ENCODE peak calls at places on chromosome 19, in four cellular contexts. T is foreskin fibroblast, G is mucosa of descending colon, D is dorsolateral prefrontal cortex. A is an unnamed sample.

GRCh38 chr19:8526345-8527062 is 12.5 kb upstream of the ZNF414 start:
- DNase-seq in T (peak), G (peak), D (peak), A (no peak)

GRCh38 chr19:49533551-49534488 is 6.0 kb downstream of the RCN3 start:
- DNase-seq in T (peak), G (peak), D (peak), A (peak)

GRCh38 chr19:16136185-16137067 is 7.1 kb upstream of the HSH2D start:
- DNase-seq in T (no peak), G (no peak), D (no peak), A (no peak)

GRCh38 chr19:11088508-11089253 is 582 bp upstream of the LDLR start:
- DNase-seq in T (no peak), G (no peak), D (peak), A (no peak)

GRCh38 chr19:10209305-10209704 is 14.6 kb upstream of the DNMT1 start:
- DNase-seq in T (peak), G (no peak), D (no peak), A (no peak)

GRCh38 chr19:19399733-19400438 is 5.6 kb upstream of the GATAD2A start:
- DNase-seq in T (peak), G (no peak), D (no peak), A (no peak)

GRCh38 chr19:11982526-11982925 is 17.7 kb downstream of the ZNF763 start:
- DNase-seq in T (peak), G (no peak), D (no peak), A (no peak)

GRCh38 chr19:8052464-8052859 is at the start of gene CCL25:
- DNase-seq in T (no peak), G (no peak), D (no peak), A (peak)

GRCh38 chr19:47176071-47176626 is 45.5 kb downstream of the SAE1 start:
- DNase-seq in T (peak), G (no peak), D (no peak), A (no peak)

GRCh38 chr19:42412223-42412622 is 15.0 kb downstream of the LIPE start:
- DNase-seq in T (peak), G (peak), D (peak), A (no peak)

GRCh38 chr19:45643024-45643926 is 4.1 kb upstream of the EML2 start:
- DNase-seq in T (peak), G (peak), D (peak), A (peak)

GRCh38 chr19:39351537-39352037 is 9.4 kb downstream of the SAMD4B start:
- DNase-seq in T (peak), G (no peak), D (no peak), A (peak)

GRCh38 chr19:7337380-7338194 is 11.2 kb upstream of the ARHGEF18 start:
- DNase-seq in T (no peak), G (no peak), D (no peak), A (peak)

GRCh38 chr19:43425567-43426392 is 11.1 kb downstream of the TEX101 start:
- DNase-seq in T (peak), G (peak), D (peak), A (no peak)

GRCh38 chr19:27746691-27747380 is 1466.1 kb downstream of the UQCRFS1 start:
- DNase-seq in T (peak), G (peak), D (no peak), A (no peak)

GRCh38 chr19:19613456-19613855 is 5.0 kb downstream of the PBX4 start:
- DNase-seq in T (peak), G (no peak), D (no peak), A (no peak)

GRCh38 chr19:57587529-57587928 is 3.6 kb downstream of the ZIK1 start:
- DNase-seq in T (peak), G (no peak), D (no peak), A (no peak)

GRCh38 chr19:29785955-29786589 is 25.7 kb upstream of the CCNE1 start:
- DNase-seq in T (no peak), G (no peak), D (no peak), A (peak)

GRCh38 chr19:10815969-10816635 is 19.9 kb downstream of the TMED1 start:
- DNase-seq in T (peak), G (no peak), D (no peak), A (no peak)

GRCh38 chr19:49344516-49345423 is 9.6 kb downstream of the CD37 start:
- DNase-seq in T (no peak), G (no peak), D (no peak), A (no peak)

GRCh38 chr19:39805120-39805519 is 26.5 kb downstream of the LEUTX start:
- DNase-seq in T (peak), G (no peak), D (no peak), A (no peak)

GRCh38 chr19:48085904-48086864 is 24.4 kb downstream of the PLA2G4C start:
- DNase-seq in T (no peak), G (no peak), D (no peak), A (no peak)

GRCh38 chr19:35644206-35644986 is 2.9 kb downstream of the ETV2 start:
- DNase-seq in T (peak), G (peak), D (peak), A (peak)

GRCh38 chr19:21101511-21102242 is 19.7 kb downstream of the ZNF714 start:
- DNase-seq in T (no peak), G (no peak), D (no peak), A (no peak)

GRCh38 chr19:11405846-11406643 is 13.1 kb downstream of the RGL3 start:
- DNase-seq in T (peak), G (no peak), D (no peak), A (no peak)

GRCh38 chr19:2199215-2199614 is 35.5 kb downstream of the DOT1L start:
- DNase-seq in T (peak), G (no peak), D (no peak), A (no peak)

GRCh38 chr19:44747739-44748425 is 626 bp upstream of the BCL3 start:
- DNase-seq in T (peak), G (peak), D (no peak), A (no peak)

GRCh38 chr19:6393982-6394412 is 1.0 kb upstream of the GTF2F1 start:
- DNase-seq in T (no peak), G (no peak), D (no peak), A (no peak)

GRCh38 chr19:29715695-29716581 is 877 bp upstream of the C19orf12 start:
- DNase-seq in T (peak), G (peak), D (no peak), A (no peak)

GRCh38 chr19:48994035-48994386 is 324 bp downstream of the RUVBL2 start:
- DNase-seq in T (no peak), G (no peak), D (no peak), A (no peak)

GRCh38 chr19:892243-892996 is 567 bp downstream of the MED16 start:
- DNase-seq in T (peak), G (no peak), D (no peak), A (peak)

GRCh38 chr19:36401475-36401874 is 17.0 kb downstream of the ZFP82 start:
- DNase-seq in T (no peak), G (no peak), D (no peak), A (no peak)

GRCh38 chr19:42235181-42235580 is 7.2 kb downstream of the GSK3A start:
- DNase-seq in T (no peak), G (no peak), D (no peak), A (no peak)

GRCh38 chr19:43310221-43310620 is 40.9 kb upstream of the PSG9 start:
- DNase-seq in T (no peak), G (no peak), D (no peak), A (no peak)

GRCh38 chr19:10471909-10472308 is 31.2 kb downstream of the KEAP1 start:
- DNase-seq in T (peak), G (no peak), D (no peak), A (no peak)

GRCh38 chr19:40421468-40421778 is 4.4 kb downstream of the SERTAD1 start:
- DNase-seq in T (no peak), G (no peak), D (no peak), A (no peak)

GRCh38 chr19:442085-442484 is 18.7 kb downstream of the SHC2 start:
- DNase-seq in T (no peak), G (no peak), D (no peak), A (no peak)

DNA sequence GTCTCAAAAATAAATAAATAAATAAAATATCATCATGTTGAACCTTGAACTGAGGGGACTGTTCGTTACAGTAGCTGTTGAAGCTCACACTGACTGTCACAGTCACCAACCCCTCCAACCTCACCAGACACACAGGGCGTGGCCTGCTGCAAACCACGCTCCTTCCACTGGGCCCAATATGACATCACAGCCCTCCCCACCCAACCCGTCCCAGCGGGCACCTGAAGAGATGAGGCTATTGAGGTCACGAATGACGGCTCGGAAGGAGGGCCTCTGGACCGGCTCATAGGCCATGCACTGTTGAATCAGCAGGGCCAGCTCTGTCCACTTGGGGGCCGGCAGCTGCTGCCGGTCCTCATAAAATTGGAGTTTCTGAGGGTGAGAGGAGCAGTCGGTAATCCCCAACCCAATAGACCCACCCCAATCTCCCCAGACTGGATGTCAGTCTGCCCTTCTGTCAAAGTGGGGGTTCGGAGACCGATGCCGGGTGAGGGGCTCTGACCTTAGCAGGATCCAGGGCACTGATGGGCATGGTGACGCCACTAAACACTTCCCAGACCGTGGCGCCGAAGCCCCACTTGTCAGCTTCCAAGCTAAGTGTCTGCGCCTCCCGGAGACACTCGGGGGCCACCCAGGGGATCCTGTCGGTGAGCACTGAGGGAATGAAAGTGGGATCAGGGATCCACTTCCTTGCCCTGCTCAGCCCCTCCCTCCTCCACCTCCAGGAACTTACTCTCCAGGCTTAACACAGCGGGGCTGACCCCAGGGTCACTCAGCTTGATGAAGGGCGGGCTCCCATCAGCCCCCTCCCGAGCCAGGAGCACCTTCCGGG is 13.2 kb downstream of the JAK3 start:
- DNase-seq in T (no peak), G (no peak), D (no peak), A (no peak)
- TF ChIP-seq CTCF in T (no peak), G (no peak), D (no peak), A (no peak)

GRCh38 chr19:34017024-34017423 is 155.3 kb upstream of the LSM14A start:
- DNase-seq in T (no peak), G (no peak), D (no peak), A (no peak)
- TF ChIP-seq CTCF in T (no peak), G (no peak), D (no peak), A (no peak)

DNA sequence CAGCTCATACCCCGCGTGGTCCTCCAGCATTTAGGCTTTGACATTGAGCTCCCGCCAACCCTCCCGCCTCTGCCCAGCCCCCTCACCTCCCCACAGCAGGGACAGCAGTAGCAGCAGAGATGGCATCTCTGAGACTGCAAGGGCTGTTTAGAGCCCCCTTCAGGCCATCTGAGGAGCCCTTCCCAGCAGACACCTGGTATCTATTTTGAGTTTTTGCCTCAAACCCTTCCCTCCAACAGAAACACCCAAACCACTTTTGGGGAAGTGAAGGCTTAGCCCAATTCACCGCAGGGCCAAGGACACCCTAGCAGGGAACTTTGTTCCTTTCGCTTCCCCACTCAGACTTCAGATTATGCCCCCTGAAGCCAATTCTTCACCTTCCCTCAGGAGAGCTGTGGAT is 6.3 kb upstream of the ZNF175 start:
- DNase-seq in T (no peak), G (no peak), D (no peak), A (peak)
- TF ChIP-seq CTCF in T (no peak), G (no peak), D (no peak), A (peak)

GRCh38 chr19:14150041-14150769 is 13.8 kb upstream of the ASF1B start:
- DNase-seq in T (no peak), G (no peak), D (no peak), A (no peak)
- TF ChIP-seq CTCF in T (no peak), G (no peak), D (no peak), A (no peak)

GRCh38 chr19:37719111-37719926 is at the start of gene ZNF607:
- DNase-seq in T (peak), G (peak), D (peak), A (peak)
- TF ChIP-seq CTCF in T (peak), G (peak), D (peak), A (peak)

GRCh38 chr19:3229346-3229743 is 4.9 kb downstream of the CELF5 start:
- DNase-seq in T (no peak), G (no peak), D (no peak), A (no peak)
- TF ChIP-seq CTCF in T (no peak), G (no peak), D (no peak), A (no peak)

GRCh38 chr19:53467138-53467502 is 413 bp upstream of the ZNF813 start:
- DNase-seq in T (no peak), G (peak), D (no peak), A (peak)

GRCh38 chr19:53461866-53462265 is 5.7 kb upstream of the ZNF813 start:
- DNase-seq in T (peak), G (no peak), D (no peak), A (no peak)

GRCh38 chr19:53467503-53468262 is at the start of gene ZNF813:
- DNase-seq in T (peak), G (peak), D (peak), A (peak)

GRCh38 chr19:53463263-53463662 is 4.3 kb upstream of the ZNF813 start:
- DNase-seq in T (peak), G (peak), D (peak), A (no peak)

DNA sequence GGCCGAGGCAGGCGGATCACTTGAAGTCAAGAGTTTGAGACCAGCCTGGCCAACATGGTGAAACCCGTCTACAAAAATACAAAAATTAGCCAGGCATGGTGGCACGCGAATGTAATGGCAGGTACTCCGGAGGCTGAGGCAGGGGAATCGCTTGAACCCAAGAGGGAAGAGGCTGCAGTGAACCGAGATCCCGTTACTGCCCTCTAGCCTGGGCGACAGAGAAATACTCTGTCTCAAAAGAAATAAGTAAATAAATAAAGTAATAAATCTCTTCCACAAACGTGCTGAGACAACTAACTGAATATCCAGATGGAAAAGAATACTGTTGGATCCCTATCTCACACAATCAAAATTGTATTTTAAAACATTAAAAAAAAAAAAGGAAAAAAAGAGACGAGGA is 807 bp upstream of the ZNF813 start:
- DNase-seq in T (peak), G (no peak), D (no peak), A (no peak)
- TF ChIP-seq CTCF in T (no peak), G (no peak), D (no peak), A (no peak)

GRCh38 chr19:4064551-4065260 is 2.0 kb downstream of the ZBTB7A start:
- DNase-seq in T (peak), G (peak), D (peak), A (no peak)

GRCh38 chr19:4062576-4063368 is 3.9 kb downstream of the ZBTB7A start:
- DNase-seq in T (no peak), G (peak), D (no peak), A (no peak)

GRCh38 chr19:4061683-4062575 is 4.8 kb downstream of the ZBTB7A start:
- DNase-seq in T (no peak), G (peak), D (no peak), A (no peak)

GRCh38 chr19:4064073-4064550 is 2.6 kb downstream of the ZBTB7A start:
- DNase-seq in T (peak), G (no peak), D (no peak), A (no peak)

GRCh38 chr19:4063369-4064072 is 3.2 kb downstream of the ZBTB7A start:
- DNase-seq in T (peak), G (peak), D (no peak), A (no peak)
- TF ChIP-seq CTCF in T (peak), G (no peak), D (no peak), A (no peak)

DNA sequence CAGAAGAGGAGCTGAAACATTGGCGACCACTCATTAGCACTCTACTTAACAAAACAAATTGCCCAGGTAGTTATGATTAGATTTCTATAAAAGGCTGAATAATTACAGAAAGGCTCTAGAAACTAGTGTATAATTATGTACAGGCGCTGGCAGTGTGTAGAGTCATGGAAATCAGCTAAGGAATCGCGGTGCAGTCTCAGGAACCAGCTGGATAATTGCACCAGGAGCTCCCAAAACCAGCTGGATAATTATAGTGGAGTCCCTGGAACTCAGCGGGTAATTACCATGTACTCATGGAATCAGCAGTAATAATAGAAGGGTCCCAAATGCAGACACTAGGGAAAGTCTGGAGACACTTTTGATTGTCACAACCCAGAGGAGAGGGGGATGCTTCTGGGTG is 23.2 kb upstream of the TTYH1 start:
- DNase-seq in T (no peak), G (no peak), D (no peak), A (no peak)
- TF ChIP-seq CTCF in T (no peak), G (no peak), D (no peak), A (no peak)

GRCh38 chr19:55644842-55645511 is 1.5 kb downstream of the ZNF581 start:
- DNase-seq in T (no peak), G (no peak), D (no peak), A (no peak)

GRCh38 chr19:55648657-55649578 is 906 bp downstream of the CCDC106 start:
- DNase-seq in T (no peak), G (no peak), D (no peak), A (no peak)

GRCh38 chr19:55645512-55645881 is 2.0 kb downstream of the ZNF581 start:
- DNase-seq in T (no peak), G (no peak), D (no peak), A (no peak)

GRCh38 chr19:55647732-55648656 is at the start of gene CCDC106:
- DNase-seq in T (peak), G (peak), D (peak), A (peak)

DNA sequence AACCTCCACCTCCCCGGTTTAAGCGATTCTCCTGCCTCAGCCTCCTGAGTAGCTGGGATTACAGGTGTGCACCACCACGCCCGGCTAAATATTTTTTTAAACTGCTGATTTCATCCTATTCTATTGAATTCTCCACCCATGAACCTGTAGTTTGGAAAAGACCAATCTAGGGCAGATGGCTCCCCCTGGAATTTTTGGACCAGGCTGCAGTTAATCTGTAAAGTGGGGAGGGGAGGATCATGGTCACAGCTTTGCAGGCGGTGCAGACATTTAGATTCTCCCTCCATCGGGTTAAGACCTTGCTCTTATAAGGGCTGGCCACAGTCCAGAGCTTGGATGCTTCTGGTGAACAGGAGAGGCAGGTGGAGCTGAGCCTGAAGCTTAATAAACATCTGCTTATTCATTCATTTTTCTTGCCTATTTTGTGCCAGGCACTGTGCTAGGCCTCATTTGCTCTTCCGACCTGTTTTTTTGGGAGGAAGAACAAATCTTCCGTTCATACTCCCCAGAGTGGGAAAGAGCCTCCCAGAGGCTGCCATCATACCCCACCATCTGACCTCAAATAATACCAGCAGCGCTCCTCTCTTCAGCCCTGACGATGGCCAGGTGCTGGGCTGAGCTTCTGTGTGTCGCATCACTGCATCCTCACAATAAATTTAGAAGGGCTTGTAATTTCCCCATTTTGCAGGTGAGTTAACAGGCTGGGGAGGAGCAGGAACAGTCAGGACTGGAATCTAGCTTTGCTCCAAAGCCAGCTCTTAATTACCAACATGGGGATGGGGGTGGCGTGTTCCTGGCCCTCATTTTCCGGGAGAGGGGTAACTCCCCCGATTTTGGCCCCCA is 902 bp upstream of the CCDC106 start:
- DNase-seq in T (no peak), G (no peak), D (no peak), A (peak)
- TF ChIP-seq CTCF in T (no peak), G (no peak), D (no peak), A (no peak)

A was measured in GM13977.